ENCODE peak calls at places on chromosomes 13 and 19, in four cellular contexts. One of them, this sample, is unnamed.
A peak's percentile ranks its signal among the peaks of the same experiment; 100 is the strongest.

GRCh38 chr13:93227906-93228801 is 1.5 kb downstream of the GPC6 start:
- DNase-seq in GM23338: peak; percentile 91
- DNase-seq in AG04450: no peak
- DNase-seq in ecto neural progenitor cell: peak; percentile 89
- DNase-seq in this sample: peak; percentile 97

GRCh38 chr13:30832845-30833332 is 73.2 kb upstream of the MEDAG start:
- DNase-seq in GM23338: peak; percentile 33
- DNase-seq in AG04450: no peak
- DNase-seq in ecto neural progenitor cell: peak; percentile 57
- DNase-seq in this sample: peak; percentile 54

GRCh38 chr13:106836186-106836802 is 268.4 kb upstream of the ARGLU1 start:
- DNase-seq in GM23338: no peak
- DNase-seq in AG04450: no peak
- DNase-seq in ecto neural progenitor cell: no peak
- DNase-seq in this sample: no peak

GRCh38 chr19:47436712-47437401 is 17.5 kb upstream of the MEIS3 start:
- DNase-seq in GM23338: peak; percentile 93
- DNase-seq in AG04450: no peak
- DNase-seq in ecto neural progenitor cell: peak; percentile 91
- DNase-seq in this sample: peak; percentile 80

GRCh38 chr19:33063356-33064116 is 1.2 kb downstream of the RHPN2 start:
- DNase-seq in GM23338: peak; percentile 41
- DNase-seq in AG04450: no peak
- DNase-seq in ecto neural progenitor cell: no peak
- DNase-seq in this sample: no peak

GRCh38 chr13:98022210-98022609 is 68.7 kb downstream of the IPO5 start:
- DNase-seq in GM23338: no peak
- DNase-seq in AG04450: peak; percentile 38
- DNase-seq in ecto neural progenitor cell: no peak
- DNase-seq in this sample: peak; percentile 50

GRCh38 chr13:72314210-72314609 is 413.2 kb downstream of the MZT1 start:
- DNase-seq in GM23338: no peak
- DNase-seq in AG04450: no peak
- DNase-seq in ecto neural progenitor cell: no peak
- DNase-seq in this sample: no peak

GRCh38 chr19:6699935-6700334 is 20.5 kb downstream of the C3 start:
- DNase-seq in GM23338: no peak
- DNase-seq in AG04450: no peak
- DNase-seq in ecto neural progenitor cell: no peak
- DNase-seq in this sample: no peak

GRCh38 chr19:43780706-43781525 is at the start of gene KCNN4:
- DNase-seq in GM23338: no peak
- DNase-seq in AG04450: no peak
- DNase-seq in ecto neural progenitor cell: no peak
- DNase-seq in this sample: no peak

GRCh38 chr13:104987621-104988020 is 1547.8 kb downstream of the EFNB2 start:
- DNase-seq in GM23338: no peak
- DNase-seq in AG04450: no peak
- DNase-seq in ecto neural progenitor cell: no peak
- DNase-seq in this sample: no peak

GRCh38 chr13:53004605-53005004 is 24.0 kb upstream of the OLFM4 start:
- DNase-seq in GM23338: no peak
- DNase-seq in AG04450: no peak
- DNase-seq in ecto neural progenitor cell: no peak
- DNase-seq in this sample: no peak

GRCh38 chr19:55189424-55189823 is 9.3 kb upstream of the SYT5 start:
- DNase-seq in GM23338: no peak
- DNase-seq in AG04450: peak; percentile 73
- DNase-seq in ecto neural progenitor cell: no peak
- DNase-seq in this sample: no peak

GRCh38 chr13:72199640-72200039 is 332.6 kb upstream of the DACH1 start:
- DNase-seq in GM23338: no peak
- DNase-seq in AG04450: no peak
- DNase-seq in ecto neural progenitor cell: no peak
- DNase-seq in this sample: no peak

GRCh38 chr13:23433171-23434153 is at the start of gene SACS:
- DNase-seq in GM23338: peak; percentile 98
- DNase-seq in AG04450: no peak
- DNase-seq in ecto neural progenitor cell: peak; percentile 90
- DNase-seq in this sample: peak; percentile 88

GRCh38 chr13:31887311-31887710 is 144.3 kb upstream of the FRY start:
- DNase-seq in GM23338: no peak
- DNase-seq in AG04450: peak; percentile 15
- DNase-seq in ecto neural progenitor cell: no peak
- DNase-seq in this sample: no peak

GRCh38 chr19:44848036-44848804 is 2.1 kb downstream of the NECTIN2 start:
- DNase-seq in GM23338: peak; percentile 87
- DNase-seq in AG04450: no peak
- DNase-seq in ecto neural progenitor cell: peak; percentile 68
- DNase-seq in this sample: peak; percentile 93

GRCh38 chr19:35002037-35002535 is 2.0 kb downstream of the GRAMD1A start:
- DNase-seq in GM23338: no peak
- DNase-seq in AG04450: no peak
- DNase-seq in ecto neural progenitor cell: no peak
- DNase-seq in this sample: no peak

GRCh38 chr19:6464070-6464873 is at the start of gene CRB3:
- DNase-seq in GM23338: peak; percentile 99
- DNase-seq in AG04450: no peak
- DNase-seq in ecto neural progenitor cell: peak; percentile 64
- DNase-seq in this sample: peak; percentile 81

GRCh38 chr13:40383922-40384321 is 282.5 kb downstream of the FOXO1 start:
- DNase-seq in GM23338: no peak
- DNase-seq in AG04450: no peak
- DNase-seq in ecto neural progenitor cell: no peak
- DNase-seq in this sample: no peak

GRCh38 chr13:48400820-48401219 is 12.1 kb downstream of the LPAR6 start:
- DNase-seq in GM23338: no peak
- DNase-seq in AG04450: no peak
- DNase-seq in ecto neural progenitor cell: no peak
- DNase-seq in this sample: no peak

GRCh38 chr19:47049307-47049700 is 880 bp upstream of the TMEM160 start:
- DNase-seq in GM23338: peak; percentile 87
- DNase-seq in AG04450: no peak
- DNase-seq in ecto neural progenitor cell: no peak
- DNase-seq in this sample: peak; percentile 90

GRCh38 chr13:40595693-40596092 is 70.7 kb downstream of the FOXO1 start:
- DNase-seq in GM23338: no peak
- DNase-seq in AG04450: no peak
- DNase-seq in ecto neural progenitor cell: no peak
- DNase-seq in this sample: no peak

GRCh38 chr13:77874406-77874805 is 44.2 kb downstream of the EDNRB start:
- DNase-seq in GM23338: no peak
- DNase-seq in AG04450: peak; percentile 33
- DNase-seq in ecto neural progenitor cell: no peak
- DNase-seq in this sample: no peak

GRCh38 chr19:17840019-17840418 is 7.8 kb downstream of the JAK3 start:
- DNase-seq in GM23338: no peak
- DNase-seq in AG04450: no peak
- DNase-seq in ecto neural progenitor cell: no peak
- DNase-seq in this sample: no peak

GRCh38 chr13:75839418-75839817 is 203.3 kb downstream of the LMO7 start:
- DNase-seq in GM23338: no peak
- DNase-seq in AG04450: no peak
- DNase-seq in ecto neural progenitor cell: no peak
- DNase-seq in this sample: no peak

GRCh38 chr19:46716013-46716671 is 772 bp downstream of the PRKD2 start:
- DNase-seq in GM23338: peak; percentile 75
- DNase-seq in AG04450: no peak
- DNase-seq in ecto neural progenitor cell: peak; percentile 80
- DNase-seq in this sample: peak; percentile 39

GRCh38 chr19:13718733-13719132 is 45.6 kb upstream of the MRI1 start:
- DNase-seq in GM23338: peak; percentile 55
- DNase-seq in AG04450: peak; percentile 36
- DNase-seq in ecto neural progenitor cell: no peak
- DNase-seq in this sample: peak; percentile 62

GRCh38 chr19:3656073-3656746 is 29.6 kb upstream of the CACTIN start:
- DNase-seq in GM23338: no peak
- DNase-seq in AG04450: no peak
- DNase-seq in ecto neural progenitor cell: no peak
- DNase-seq in this sample: no peak

GRCh38 chr13:66528903-66529576 is 701.1 kb downstream of the PCDH9 start:
- DNase-seq in GM23338: no peak
- DNase-seq in AG04450: no peak
- DNase-seq in ecto neural progenitor cell: no peak
- DNase-seq in this sample: no peak

GRCh38 chr19:35088514-35088913 is 27.1 kb upstream of the FXYD3 start:
- DNase-seq in GM23338: no peak
- DNase-seq in AG04450: peak; percentile 63
- DNase-seq in ecto neural progenitor cell: no peak
- DNase-seq in this sample: peak; percentile 77

GRCh38 chr13:104008571-104009435 is 942.6 kb upstream of the SLC10A2 start:
- DNase-seq in GM23338: no peak
- DNase-seq in AG04450: peak; percentile 55
- DNase-seq in ecto neural progenitor cell: no peak
- DNase-seq in this sample: no peak

GRCh38 chr13:113410472-113411201 is 42.7 kb downstream of the ADPRHL1 start:
- DNase-seq in GM23338: no peak
- DNase-seq in AG04450: peak; percentile 55
- DNase-seq in ecto neural progenitor cell: no peak
- DNase-seq in this sample: peak; percentile 59

GRCh38 chr19:2309734-2310362 is 1.9 kb upstream of the LINGO3 start:
- DNase-seq in GM23338: no peak
- DNase-seq in AG04450: no peak
- DNase-seq in ecto neural progenitor cell: no peak
- DNase-seq in this sample: no peak

This sample was measured in mesendoderm.